ENCODE peak calls at places on chromosomes 4 and X, in nine cellular contexts. O is ovary, J is right lobe of liver, G is mammary epithelial cell, L is heart right ventricle, M is AG04450, Y is lung, W is IMR-90, X is GM13977. S is an unnamed sample.

GRCh38 chr4:610411-611261 is 14.7 kb upstream of the PDE6B start:
- DNase-seq in O (peak), J (peak), G (peak), L (no peak), M (peak), Y (no peak), W (peak), X (no peak), S (peak)

GRCh38 chr4:8560265-8561047 is 19.7 kb upstream of the GPR78 start:
- DNase-seq in O (peak), J (no peak), G (no peak), L (no peak), M (no peak), Y (no peak), W (no peak), X (no peak), S (no peak)

GRCh38 chr4:32748498-32748897 is 2028.3 kb downstream of the PCDH7 start:
- DNase-seq in O (no peak), J (no peak), G (no peak), L (no peak), M (no peak), Y (no peak), W (no peak), X (no peak), S (no peak)

GRCh38 chr4:140078366-140078765 is 75.6 kb downstream of the MAML3 start:
- DNase-seq in O (peak), J (no peak), G (no peak), L (peak), M (no peak), Y (no peak), W (peak), X (no peak), S (no peak)

GRCh38 chr4:147794787-147795413 is 63.0 kb downstream of the ARHGAP10 start:
- DNase-seq in O (no peak), J (no peak), G (no peak), L (no peak), M (no peak), Y (no peak), W (no peak), X (peak), S (no peak)

GRCh38 chrX:55908685-55909212 is 191.2 kb downstream of the RRAGB start:
- DNase-seq in O (peak), J (no peak), G (peak), L (peak), M (no peak), Y (no peak), W (no peak), X (peak), S (no peak)

GRCh38 chr4:76606662-76607265 is 171.7 kb downstream of the SHROOM3 start:
- DNase-seq in O (no peak), J (no peak), G (no peak), L (no peak), M (no peak), Y (no peak), W (no peak), X (no peak), S (no peak)

GRCh38 chr4:122341906-122342305 is 36.9 kb upstream of the ADAD1 start:
- DNase-seq in O (no peak), J (no peak), G (peak), L (no peak), M (peak), Y (no peak), W (peak), X (no peak), S (no peak)

GRCh38 chrX:31287861-31288260 is 216.0 kb upstream of the FTHL17 start:
- DNase-seq in O (no peak), J (peak), G (no peak), L (no peak), M (no peak), Y (no peak), W (no peak), X (no peak), S (no peak)

GRCh38 chrX:31297881-31298280 is 226.0 kb upstream of the FTHL17 start:
- DNase-seq in O (no peak), J (no peak), G (peak), L (no peak), M (no peak), Y (no peak), W (no peak), X (no peak), S (no peak)

GRCh38 chrX:31298881-31299280 is 227.0 kb upstream of the FTHL17 start:
- DNase-seq in O (no peak), J (no peak), G (no peak), L (no peak), M (no peak), Y (no peak), W (no peak), X (no peak), S (no peak)

GRCh38 chrX:31294475-31294874 is 222.6 kb upstream of the FTHL17 start:
- DNase-seq in O (no peak), J (no peak), G (no peak), L (no peak), M (no peak), Y (no peak), W (no peak), X (no peak), S (no peak)

GRCh38 chrX:31293409-31293808 is 221.6 kb upstream of the FTHL17 start:
- DNase-seq in O (no peak), J (no peak), G (no peak), L (no peak), M (no peak), Y (no peak), W (no peak), X (peak), S (no peak)
- TF ChIP-seq CTCF in O (no peak), J (no peak), G (no peak), L (no peak), M (peak), Y (no peak), W (no peak), X (peak), S (peak)

GRCh38 chr4:176150283-176150682 is 45.1 kb downstream of the SPATA4 start:
- DNase-seq in O (no peak), J (no peak), G (peak), L (no peak), M (no peak), Y (no peak), W (peak), X (no peak), S (no peak)
- TF ChIP-seq CTCF in O (no peak), J (peak), G (no peak), L (peak), M (peak), Y (no peak), W (peak), X (no peak), S (peak)

GRCh38 chrX:133852837-133853236 is 132.6 kb downstream of the GPC3 start:
- DNase-seq in O (no peak), J (no peak), G (no peak), L (no peak), M (no peak), Y (no peak), W (no peak), X (no peak), S (no peak)
- TF ChIP-seq CTCF in O (no peak), J (peak), G (no peak), L (no peak), M (no peak), Y (no peak), W (peak), X (no peak), S (no peak)

DNA sequence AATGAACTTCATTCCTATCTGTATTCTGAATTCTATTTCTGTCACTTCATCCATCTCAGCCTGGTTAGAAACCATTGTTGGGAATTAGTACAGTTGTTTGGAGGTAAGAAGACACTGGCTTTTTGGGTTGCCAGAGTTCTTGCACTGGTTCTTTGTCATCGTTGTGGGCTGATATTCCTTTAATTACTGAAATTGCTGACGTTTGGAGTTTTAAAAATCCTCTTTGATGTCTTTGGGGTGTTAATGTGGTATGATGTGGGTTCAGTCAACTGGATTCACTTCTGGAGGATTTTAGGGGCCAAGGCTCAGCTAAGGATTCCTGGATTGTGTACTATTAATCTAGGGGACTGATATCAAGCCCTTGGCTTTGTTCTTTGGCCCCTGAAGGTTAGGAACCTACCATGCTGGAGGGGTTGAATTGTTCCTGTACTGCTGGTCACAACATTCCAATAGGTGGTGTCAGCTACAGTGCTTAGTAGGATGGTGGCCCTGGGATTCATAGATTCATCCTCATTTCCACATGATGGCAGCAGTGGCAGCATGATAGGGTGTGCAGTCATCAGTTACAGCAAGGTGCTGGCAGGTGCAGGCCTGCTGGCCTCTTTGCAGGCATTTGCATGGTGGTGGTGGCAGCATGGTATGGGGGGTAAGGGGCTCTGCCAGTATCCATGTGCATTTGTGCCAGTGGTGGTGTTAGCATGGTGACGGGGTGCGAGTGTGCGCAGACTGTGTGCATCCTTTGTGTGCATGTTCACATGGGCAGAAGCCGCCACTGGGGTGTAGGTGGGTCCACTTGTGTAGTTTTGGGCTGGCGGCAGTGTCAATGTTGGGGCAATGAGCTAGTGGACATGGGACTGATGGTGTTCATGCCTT is 301.3 kb downstream of the TEX13C start:
- DNase-seq in O (no peak), J (no peak), G (no peak), L (no peak), M (no peak), Y (no peak), W (no peak), X (no peak), S (no peak)
- TF ChIP-seq CTCF in O (no peak), J (peak), G (no peak), L (no peak), M (no peak), Y (no peak), W (no peak), X (no peak), S (no peak)

DNA sequence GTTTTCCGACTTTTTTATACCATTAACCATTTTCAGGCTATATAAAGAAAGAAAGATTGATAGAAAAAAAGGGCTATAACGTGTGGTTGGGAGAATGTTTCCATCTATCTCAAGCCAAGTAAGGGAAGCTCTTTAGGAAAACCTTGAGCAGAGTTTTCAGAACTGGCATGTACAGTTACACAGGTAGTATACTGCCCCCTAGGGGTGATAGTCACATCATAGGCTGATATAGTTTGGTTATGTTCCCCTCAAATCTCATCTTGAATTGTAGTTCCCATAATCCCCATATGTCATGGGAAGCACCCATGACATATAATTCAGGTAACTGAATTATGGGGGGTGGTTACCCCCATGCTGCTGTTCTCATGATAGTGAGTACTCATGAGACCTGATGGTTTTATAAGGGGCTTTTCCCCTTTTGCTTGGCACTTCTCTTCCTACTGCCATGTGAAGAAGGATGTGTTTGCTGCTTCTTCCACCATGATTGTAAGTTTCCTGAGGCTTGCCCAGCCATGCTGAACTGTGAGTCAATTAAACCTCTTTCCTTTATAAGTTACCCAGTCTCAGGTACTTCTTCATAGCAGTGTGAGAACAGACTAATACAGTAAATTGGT is 186.8 kb downstream of the TMA16 start:
- DNase-seq in O (no peak), J (no peak), G (no peak), L (peak), M (no peak), Y (no peak), W (peak), X (peak), S (no peak)
- TF ChIP-seq CTCF in O (no peak), J (peak), G (peak), L (peak), M (peak), Y (peak), W (peak), X (peak), S (peak)

S was measured in type B pancreatic cell.